ENCODE peak calls at places on chromosomes 16 and 17, in five cellular contexts. G is GF-D8; Y is stimulated activated CD4-positive, alpha-beta T cell treated with anti-CD3 and anti-CD28 coated beads, Interleukin-12 subunit alpha, Interleukin-12 subunit beta, amount 100 ng/mL, for 4 hours; O is NCI-H1048; L is HTR-8/SVneo. P is an unnamed sample.

GRCh38 chr17:78668847-78669246 is 91.7 kb upstream of the DNAH17 start:
- DNase-seq in G (no peak), Y (no peak), O (no peak), L (no peak), P (no peak)

GRCh38 chr16:52561910-52562741 is 15.2 kb upstream of the TOX3 start:
- DNase-seq in G (no peak), Y (no peak), O (no peak), L (no peak), P (peak; percentile 75)

GRCh38 chr17:63775420-63775819 is 1.4 kb downstream of the DDX42 start:
- DNase-seq in G (no peak), Y (no peak), O (no peak), L (no peak), P (no peak)

GRCh38 chr17:37274432-37274831 is 101.4 kb upstream of the C17orf78 start:
- DNase-seq in G (no peak), Y (no peak), O (no peak), L (no peak), P (no peak)

GRCh38 chr16:87463722-87464690 is 28.8 kb downstream of the ZCCHC14 start:
- DNase-seq in G (peak; percentile 60), Y (peak; percentile 30), O (no peak), L (peak; percentile 29), P (no peak)

GRCh38 chr17:10875411-10875810 is 37.5 kb upstream of the PIRT start:
- DNase-seq in G (no peak), Y (no peak), O (no peak), L (no peak), P (no peak)

GRCh38 chr16:75929056-75929455 is 202.8 kb upstream of the CPHXL start:
- DNase-seq in G (no peak), Y (no peak), O (no peak), L (no peak), P (no peak)

GRCh38 chr17:63961355-63962207 is 11.1 kb downstream of the SCN4A start:
- DNase-seq in G (no peak), Y (peak; percentile 34), O (peak; percentile 73), L (peak; percentile 54), P (no peak)

GRCh38 chr17:60161598-60162330 is 12.0 kb downstream of the CA4 start:
- DNase-seq in G (no peak), Y (no peak), O (no peak), L (no peak), P (no peak)

GRCh38 chr16:84660973-84661372 is 12.7 kb downstream of the KLHL36 start:
- DNase-seq in G (no peak), Y (no peak), O (no peak), L (no peak), P (no peak)

GRCh38 chr16:9364721-9365693 is 273.6 kb downstream of the HAPSTR1 start:
- DNase-seq in G (no peak), Y (no peak), O (no peak), L (no peak), P (no peak)

GRCh38 chr16:85861095-85861825 is 37.7 kb upstream of the IRF8 start:
- DNase-seq in G (no peak), Y (no peak), O (no peak), L (no peak), P (no peak)

GRCh38 chr17:73613271-73613941 is 30.8 kb downstream of the SDK2 start:
- DNase-seq in G (no peak), Y (no peak), O (no peak), L (no peak), P (no peak)

GRCh38 chr17:81261582-81262336 is 22.6 kb downstream of the NDUFAF8 start:
- DNase-seq in G (no peak), Y (no peak), O (no peak), L (no peak), P (no peak)

GRCh38 chr16:75506567-75506966 is 11.3 kb upstream of the CHST6 start:
- DNase-seq in G (peak; percentile 22), Y (no peak), O (no peak), L (peak; percentile 71), P (no peak)

GRCh38 chr16:20878682-20879147 is 21.4 kb downstream of the DCUN1D3 start:
- DNase-seq in G (no peak), Y (no peak), O (no peak), L (no peak), P (no peak)

GRCh38 chr16:12341966-12342365 is 365.4 kb downstream of the SNX29 start:
- DNase-seq in G (no peak), Y (no peak), O (no peak), L (no peak), P (no peak)

GRCh38 chr16:48430890-48431289 is 45.7 kb upstream of the SIAH1 start:
- DNase-seq in G (no peak), Y (no peak), O (no peak), L (no peak), P (no peak)

GRCh38 chr17:1239210-1239609 is 31.0 kb upstream of the BHLHA9 start:
- DNase-seq in G (no peak), Y (no peak), O (no peak), L (no peak), P (no peak)

GRCh38 chr17:31788571-31788946 is 70.5 kb downstream of the COPRS start:
- DNase-seq in G (no peak), Y (no peak), O (no peak), L (no peak), P (no peak)

GRCh38 chr17:40646791-40647548 is 648 bp downstream of the SMARCE1 start:
- DNase-seq in G (no peak), Y (no peak), O (no peak), L (no peak), P (no peak)

GRCh38 chr16:2303923-2304322 is 36.0 kb upstream of the RNPS1 start:
- DNase-seq in G (no peak), Y (no peak), O (no peak), L (no peak), P (no peak)

GRCh38 chr17:73156887-73157870 is 7.6 kb upstream of the SSTR2 start:
- DNase-seq in G (no peak), Y (no peak), O (no peak), L (no peak), P (no peak)

P was measured in NCI-H187.